ENCODE peak calls at places on chromosomes 11 and 22, in eight cellular contexts. O, R, C, F, G, I, S and A are unnamed samples.

GRCh38 chr11:80182906-80183305 is 742.1 kb upstream of the TENM4 start:
- ATAC-seq in S (no peak), O (no peak), I (no peak), C (no peak), R (no peak), F (no peak), G (no peak), A (no peak)

GRCh38 chr11:81000334-81001100 is 1559.7 kb upstream of the TENM4 start:
- ATAC-seq in R (no peak), O (no peak), G (no peak), S (no peak), F (no peak), C (no peak), I (no peak), A (no peak)

GRCh38 chr22:23608583-23608982 is 23.5 kb downstream of the DRICH1 start:
- ATAC-seq in S (peak; percentile 78), O (peak; percentile 12), G (no peak), F (no peak), C (peak; percentile 91), R (no peak), I (no peak), A (no peak)

GRCh38 chr11:86696004-86696403 is 23.6 kb upstream of the ME3 start:
- ATAC-seq in G (peak; percentile 75), S (no peak), C (no peak), R (peak; percentile 69), F (no peak), O (no peak), I (peak; percentile 68), A (peak; percentile 86)

GRCh38 chr11:43547900-43548381 is 132.6 kb upstream of the HSD17B12 start:
- ATAC-seq in R (no peak), S (peak; percentile 92), G (peak; percentile 43), O (peak; percentile 21), C (peak; percentile 70), F (no peak), I (peak; percentile 22), A (peak; percentile 40)

GRCh38 chr11:75262961-75263852 is 22.6 kb downstream of the TPBGL start:
- ATAC-seq in R (no peak), G (peak; percentile 5), C (peak; percentile 31), I (no peak), F (no peak), O (peak; percentile 13), S (peak; percentile 5), A (no peak)

GRCh38 chr22:20991252-20992055 is 9.4 kb downstream of the LZTR1 start:
- ATAC-seq in O (no peak), G (peak; percentile 12), F (no peak), C (no peak), S (no peak), I (no peak), R (no peak), A (no peak)

GRCh38 chr22:47351836-47352579 is 589.6 kb downstream of the TBC1D22A start:
- ATAC-seq in G (no peak), O (no peak), R (no peak), S (no peak), F (no peak), C (no peak), I (no peak), A (no peak)

GRCh38 chr22:43066844-43067385 is 22.3 kb downstream of the TTLL1 start:
- ATAC-seq in G (peak; percentile 21), F (no peak), S (no peak), R (peak; percentile 73), C (no peak), O (no peak), I (no peak), A (no peak)

GRCh38 chr11:23988381-23989006 is 508.4 kb upstream of the LUZP2 start:
- ATAC-seq in I (no peak), R (no peak), G (no peak), F (no peak), C (no peak), S (no peak), O (no peak), A (no peak)

GRCh38 chr11:33160147-33160546 is 1.1 kb downstream of the CSTF3 start:
- ATAC-seq in S (peak; percentile 47), C (no peak), G (no peak), R (no peak), F (peak; percentile 26), O (no peak), I (no peak), A (no peak)

GRCh38 chr11:125188021-125188420 is 23.5 kb downstream of the PKNOX2 start:
- ATAC-seq in I (no peak), O (no peak), R (no peak), C (no peak), S (no peak), G (no peak), F (no peak), A (no peak)

GRCh38 chr22:39360674-39361413 is 11.1 kb downstream of the SYNGR1 start:
- ATAC-seq in C (peak; percentile 49), F (no peak), G (peak; percentile 35), R (peak; percentile 61), I (no peak), S (no peak), O (no peak), A (no peak)

GRCh38 chr22:25900880-25901279 is 158.9 kb downstream of the MYO18B start:
- ATAC-seq in R (no peak), O (no peak), F (no peak), G (no peak), S (no peak), C (no peak), I (no peak), A (no peak)

GRCh38 chr11:67111261-67111660 is 7.8 kb upstream of the KDM2A start:
- ATAC-seq in G (no peak), S (peak; percentile 40), O (no peak), R (no peak), F (no peak), C (no peak), I (no peak), A (no peak)
- TF ChIP-seq POLR2AphosphoS5 in G (no peak), S (no peak), O (no peak), R (no peak), F (no peak), C (no peak), I (no peak), A (no peak)

GRCh38 chr11:92206441-92206840 is 18.2 kb upstream of the FAT3 start:
- ATAC-seq in I (no peak), F (no peak), C (no peak), G (no peak), S (no peak), R (no peak), O (no peak), A (no peak)

GRCh38 chr11:92199991-92200390 is 24.6 kb upstream of the FAT3 start:
- ATAC-seq in G (no peak), R (no peak), C (no peak), I (no peak), F (no peak), S (no peak), O (no peak), A (no peak)

GRCh38 chr11:92204731-92205130 is 19.9 kb upstream of the FAT3 start:
- ATAC-seq in F (no peak), G (no peak), I (no peak), O (no peak), R (no peak), C (no peak), S (no peak), A (peak; percentile 72)
- TF ChIP-seq POLR2AphosphoS5 in F (no peak), G (no peak), I (no peak), O (no peak), R (no peak), C (no peak), S (no peak), A (no peak)

GRCh38 chr11:16739326-16739875 is 954 bp downstream of the C11orf58 start:
- ATAC-seq in F (peak; percentile 3), G (no peak), C (no peak), O (no peak), S (no peak), I (peak; percentile 1), R (no peak), A (no peak)

GRCh38 chr11:16738949-16739262 is 459 bp downstream of the C11orf58 start:
- ATAC-seq in F (peak; percentile 7), G (no peak), S (peak; percentile 3), C (peak; percentile 8), R (no peak), I (peak; percentile 25), O (no peak), A (peak; percentile 6)

GRCh38 chr11:16744128-16744725 is 5.8 kb downstream of the C11orf58 start:
- ATAC-seq in G (no peak), F (no peak), C (peak; percentile 84), O (no peak), R (no peak), I (no peak), S (peak; percentile 71), A (no peak)

GRCh38 chr11:16743478-16743877 is 5.0 kb downstream of the C11orf58 start:
- ATAC-seq in O (no peak), I (no peak), R (no peak), F (no peak), S (no peak), C (no peak), G (no peak), A (no peak)

DNA sequence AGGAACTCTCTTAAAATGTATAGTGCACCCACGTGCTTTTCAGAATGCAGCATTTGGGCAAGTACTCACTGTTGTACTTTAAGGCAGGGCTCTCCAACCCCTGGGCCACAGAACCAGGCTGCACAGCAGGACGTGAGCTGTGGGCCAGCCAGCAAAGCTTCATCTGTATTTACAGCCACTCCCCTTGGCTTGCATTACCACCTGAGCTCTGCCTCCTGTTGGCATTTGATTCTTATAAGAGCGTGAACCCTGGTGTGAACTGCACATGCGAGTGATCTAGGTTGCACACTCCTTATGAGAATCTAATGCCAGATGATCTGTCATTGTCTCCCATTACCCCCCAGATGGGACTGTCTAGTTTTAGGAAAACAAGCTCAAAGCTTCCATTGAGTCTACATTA is 3.0 kb downstream of the C11orf58 start:
- ATAC-seq in O (no peak), S (no peak), G (no peak), F (peak; percentile 3), R (no peak), C (no peak), I (no peak), A (no peak)
- TF ChIP-seq POLR2AphosphoS5 in O (no peak), S (no peak), G (no peak), F (no peak), R (no peak), C (no peak), I (no peak), A (no peak)

DNA sequence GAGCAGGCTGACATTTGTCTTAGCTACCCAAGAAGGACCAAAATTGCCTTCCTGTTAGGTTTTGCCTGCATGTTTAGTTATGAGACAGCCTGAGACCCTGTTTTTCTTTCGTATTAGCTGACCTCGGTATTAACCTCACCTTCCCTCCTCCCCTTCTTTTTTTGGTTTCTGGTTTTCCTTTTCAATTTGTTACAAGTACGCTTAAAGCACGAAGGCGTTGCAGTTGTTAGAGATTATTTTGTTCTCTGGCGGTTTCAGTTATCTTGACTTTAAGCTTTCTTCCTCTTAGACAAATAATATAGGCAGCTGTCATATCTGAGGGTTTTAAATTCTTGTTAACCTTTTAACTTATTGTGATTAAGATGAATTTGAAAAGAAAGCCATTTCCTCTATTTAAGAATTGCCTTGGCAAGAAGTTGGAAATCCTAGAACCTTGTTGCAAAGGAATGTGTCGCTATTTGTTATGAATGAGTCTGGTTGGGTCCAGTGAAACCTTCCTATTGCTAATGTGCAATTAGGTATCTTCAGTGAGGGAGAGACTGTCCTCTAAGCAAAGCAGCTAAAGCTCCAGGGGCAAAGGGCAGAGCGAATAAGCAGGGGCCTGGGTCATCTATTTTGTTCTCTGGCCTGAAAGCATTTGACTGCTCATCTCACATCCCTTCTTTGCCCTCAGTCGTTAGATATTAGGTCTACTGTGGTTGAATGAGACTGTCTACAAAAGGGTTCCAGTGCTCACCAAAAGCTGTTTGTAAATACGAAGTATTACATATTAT is 45.8 kb downstream of the PACS1 start:
- ATAC-seq in R (no peak), C (no peak), S (no peak), F (peak; percentile 69), I (no peak), O (peak; percentile 40), G (no peak), A (no peak)
- TF ChIP-seq POLR2AphosphoS5 in R (no peak), C (no peak), S (no peak), F (no peak), I (no peak), O (no peak), G (no peak), A (no peak)